ENCODE peak calls at places on chromosomes 12 and 14, in ten cellular contexts. T, Z, H, B, M, J, V, C, W and X are unnamed samples.

GRCh38 chr12:57889541-57889989 is 43.0 kb upstream of the CTDSP2 start:
- DNase-seq in Z (peak), C (peak), J (no peak), B (no peak), H (no peak), T (peak), M (peak), V (peak), W (peak), X (no peak)

GRCh38 chr12:88946377-88946997 is 366.2 kb upstream of the KITLG start:
- DNase-seq in M (peak), V (no peak), C (peak), H (no peak), T (no peak), B (no peak), J (peak), W (no peak), Z (no peak), X (peak)

GRCh38 chr14:52790756-52791203 is 627 bp downstream of the GNPNAT1 start:
- DNase-seq in Z (no peak), J (no peak), M (no peak), H (no peak), T (no peak), V (no peak), W (no peak), B (no peak), C (no peak), X (no peak)

GRCh38 chr14:64761441-64762043 is 57.3 kb downstream of the PLEKHG3 start:
- DNase-seq in T (peak), Z (peak), M (peak), J (no peak), W (no peak), B (no peak), C (no peak), V (peak), H (no peak), X (no peak)

GRCh38 chr14:51216602-51217001 is 23.4 kb upstream of the TMX1 start:
- DNase-seq in V (no peak), Z (no peak), T (no peak), H (no peak), W (no peak), B (no peak), C (no peak), M (peak), J (no peak), X (no peak)

GRCh38 chr12:53244337-53244736 is 12.3 kb upstream of the RARG start:
- DNase-seq in T (no peak), M (no peak), B (no peak), H (no peak), V (no peak), Z (no peak), J (no peak), C (no peak), W (no peak), X (no peak)

GRCh38 chr12:97967831-97968230 is 505.2 kb downstream of the RMST start:
- DNase-seq in J (no peak), B (no peak), C (no peak), W (no peak), Z (no peak), H (no peak), T (no peak), V (no peak), M (no peak), X (no peak)

GRCh38 chr12:55929306-55929791 is 1.6 kb upstream of the DGKA start:
- DNase-seq in Z (no peak), B (no peak), C (no peak), M (no peak), H (no peak), T (no peak), W (no peak), J (peak), V (no peak), X (peak)

GRCh38 chr12:6834254-6834653 is 6.0 kb downstream of the P3H3 start:
- DNase-seq in H (no peak), C (no peak), M (no peak), Z (no peak), J (no peak), W (no peak), T (no peak), V (no peak), B (no peak), X (no peak)

GRCh38 chr12:99153283-99153682 is 494.3 kb upstream of the GARIN6 start:
- DNase-seq in J (no peak), T (no peak), C (no peak), H (no peak), V (no peak), Z (no peak), M (no peak), B (no peak), W (no peak), X (no peak)

GRCh38 chr12:76085159-76085868 is 829 bp upstream of the NAP1L1 start:
- DNase-seq in C (peak), H (no peak), J (peak), V (no peak), T (no peak), M (peak), W (no peak), B (no peak), Z (peak), X (peak)

GRCh38 chr12:106328735-106329134 is 26.2 kb downstream of the TCP11L2 start:
- DNase-seq in V (no peak), J (no peak), M (no peak), C (no peak), H (no peak), B (no peak), Z (no peak), W (no peak), T (no peak), X (no peak)

GRCh38 chr12:3600039-3600720 is 109.2 kb downstream of the PRMT8 start:
- DNase-seq in B (no peak), V (no peak), C (no peak), M (peak), Z (no peak), J (no peak), H (peak), W (no peak), T (no peak), X (no peak)

GRCh38 chr12:53944209-53944608 is 5.6 kb downstream of the HOXC13 start:
- DNase-seq in W (no peak), C (no peak), V (no peak), Z (no peak), T (no peak), H (no peak), M (no peak), B (no peak), J (no peak), X (no peak)

GRCh38 chr14:102088012-102088792 is 1.4 kb upstream of the HSP90AA1 start:
- DNase-seq in M (peak), B (no peak), W (peak), T (peak), H (no peak), Z (peak), J (peak), V (peak), C (no peak), X (peak)

GRCh38 chr14:104143071-104143470 is 4.7 kb downstream of the KIF26A start:
- DNase-seq in H (peak), J (no peak), Z (no peak), T (no peak), M (no peak), B (no peak), W (peak), V (no peak), C (no peak), X (no peak)

GRCh38 chr12:103930787-103931536 is 752 bp downstream of the HSP90B1 start:
- DNase-seq in Z (peak), H (peak), W (peak), T (peak), V (peak), M (peak), J (peak), B (no peak), C (peak), X (peak)

GRCh38 chr12:1645819-1646218 is 16.8 kb downstream of the WNT5B start:
- DNase-seq in J (no peak), T (no peak), M (no peak), C (no peak), W (no peak), V (no peak), H (no peak), Z (no peak), B (no peak), X (no peak)

GRCh38 chr14:89926709-89927108 is 27.8 kb downstream of the EFCAB11 start:
- DNase-seq in J (no peak), M (peak), H (no peak), T (no peak), B (no peak), Z (no peak), V (no peak), C (peak), W (no peak), X (no peak)

GRCh38 chr12:41983896-41984295 is 160.8 kb downstream of the GXYLT1 start:
- DNase-seq in J (no peak), M (no peak), B (no peak), Z (no peak), C (no peak), H (no peak), V (no peak), T (no peak), W (no peak), X (no peak)

GRCh38 chr12:27385756-27386155 is 53.1 kb downstream of the BMAL2 start:
- DNase-seq in J (no peak), Z (no peak), M (no peak), C (no peak), V (no peak), B (no peak), T (no peak), W (no peak), H (no peak), X (no peak)

GRCh38 chr12:107488666-107489065 is 196.9 kb upstream of the PWP1 start:
- DNase-seq in C (peak), J (no peak), W (no peak), V (no peak), M (peak), T (no peak), B (no peak), H (no peak), Z (no peak), X (no peak)

GRCh38 chr12:52279683-52280318 is 5.4 kb downstream of the KRT86 start:
- DNase-seq in Z (no peak), T (no peak), C (peak), W (no peak), V (no peak), J (no peak), M (peak), B (peak), H (no peak), X (no peak)

GRCh38 chr14:61750708-61751474 is 11.3 kb upstream of the SNAPC1 start:
- DNase-seq in J (peak), T (peak), B (peak), V (peak), M (peak), W (peak), C (peak), Z (peak), H (no peak), X (peak)

GRCh38 chr14:97655169-97655948 is 858.2 kb downstream of the VRK1 start:
- DNase-seq in M (no peak), B (no peak), T (no peak), C (no peak), Z (peak), H (no peak), W (no peak), V (no peak), J (no peak), X (no peak)

GRCh38 chr12:53093777-53094393 is 3.6 kb upstream of the IGFBP6 start:
- DNase-seq in W (no peak), Z (no peak), V (peak), H (no peak), M (no peak), B (no peak), C (no peak), T (no peak), J (no peak), X (no peak)

GRCh38 chr12:31570880-31571279 is 20.1 kb downstream of the DENND5B start:
- DNase-seq in H (no peak), T (no peak), J (no peak), B (no peak), C (no peak), M (peak), V (no peak), Z (peak), W (no peak), X (no peak)

GRCh38 chr12:17030338-17030737 is 424.4 kb upstream of the LMO3 start:
- DNase-seq in V (no peak), T (no peak), H (no peak), M (no peak), B (no peak), Z (no peak), C (no peak), W (no peak), J (no peak), X (no peak)

GRCh38 chr12:47905313-47905730 is 528 bp upstream of the VDR start:
- DNase-seq in Z (peak), W (peak), T (peak), C (peak), V (peak), M (no peak), B (peak), J (peak), H (peak), X (peak)

GRCh38 chr12:24072302-24072701 is 122.8 kb upstream of the SOX5 start:
- DNase-seq in M (peak), B (no peak), Z (no peak), V (no peak), W (no peak), H (no peak), J (no peak), C (no peak), T (no peak), X (no peak)

GRCh38 chr14:78448483-78449094 is 278.4 kb downstream of the NRXN3 start:
- DNase-seq in Z (peak), H (peak), M (peak), J (peak), T (peak), B (no peak), C (peak), V (no peak), W (no peak), X (peak)

GRCh38 chr12:91978143-91978542 is 167.5 kb downstream of the BTG1 start:
- DNase-seq in Z (no peak), T (no peak), C (peak), W (no peak), H (no peak), M (peak), B (no peak), V (no peak), J (no peak), X (no peak)

GRCh38 chr14:58747181-58747580 is 109.4 kb downstream of the DACT1 start:
- DNase-seq in Z (peak), V (peak), B (peak), C (peak), J (no peak), T (peak), H (no peak), W (peak), M (peak), X (no peak)

GRCh38 chr14:44960646-44961045 is 1.1 kb downstream of the KLHL28 start:
- DNase-seq in V (no peak), B (no peak), Z (no peak), J (no peak), T (no peak), W (no peak), C (peak), M (no peak), H (no peak), X (no peak)

GRCh38 chr14:44961151-44961729 is 507 bp downstream of the KLHL28 start:
- DNase-seq in M (peak), B (no peak), W (peak), Z (peak), H (peak), J (peak), C (peak), V (peak), T (peak), X (peak)

GRCh38 chr14:44960146-44960545 is 1.6 kb downstream of the KLHL28 start:
- DNase-seq in Z (no peak), W (no peak), J (peak), V (no peak), H (no peak), T (no peak), M (no peak), B (no peak), C (peak), X (no peak)

GRCh38 chr14:44961730-44962572 is at the start of the genes KLHL28 and TOGARAM1:
- DNase-seq in W (peak), C (peak), T (peak), J (peak), M (peak), Z (peak), B (peak), H (peak), V (peak), X (peak)

GRCh38 chr14:44959538-44959937 is 2.2 kb downstream of the KLHL28 start:
- DNase-seq in C (no peak), W (no peak), V (no peak), J (no peak), Z (no peak), T (no peak), M (no peak), B (no peak), H (no peak), X (no peak)
- H3K4me3 ChIP-seq in C (peak), W (no peak), V (no peak), J (peak), Z (peak), T (peak), M (no peak), B (no peak), H (no peak), X (peak)

GRCh38 chr12:82519508-82519907 is 161.2 kb downstream of the METTL25 start:
- DNase-seq in M (no peak), J (no peak), C (no peak), B (no peak), W (no peak), T (no peak), V (no peak), Z (no peak), H (no peak), X (no peak)

GRCh38 chr12:82522285-82522684 is 164.0 kb downstream of the METTL25 start:
- DNase-seq in T (no peak), V (no peak), J (no peak), B (no peak), C (no peak), Z (no peak), M (no peak), W (no peak), H (no peak), X (no peak)

GRCh38 chr12:82517808-82518207 is 159.5 kb downstream of the METTL25 start:
- DNase-seq in M (no peak), J (peak), B (no peak), H (no peak), T (no peak), C (no peak), Z (no peak), V (no peak), W (no peak), X (no peak)

GRCh38 chr12:82522762-82523161 is 163.9 kb upstream of the TMTC2 start:
- DNase-seq in T (no peak), V (no peak), M (no peak), B (no peak), Z (no peak), J (no peak), H (no peak), W (no peak), C (no peak), X (no peak)

GRCh38 chr12:82517027-82517426 is 158.7 kb downstream of the METTL25 start:
- DNase-seq in B (no peak), Z (peak), W (no peak), J (peak), V (no peak), C (no peak), M (peak), H (peak), T (no peak), X (no peak)
- TF ChIP-seq CTCF in B (peak), Z (peak), W (no peak), J (peak), V (no peak), C (peak), M (peak), H (peak), T (no peak), X (peak)

GRCh38 chr12:51217968-51218606 is at the start of gene POU6F1:
- DNase-seq in V (peak), C (peak), J (peak), Z (peak), W (peak), T (peak), H (peak), B (peak), M (peak), X (peak)

GRCh38 chr12:51217133-51217967 is 512 bp downstream of the POU6F1 start:
- DNase-seq in T (peak), V (peak), H (peak), M (peak), B (no peak), Z (peak), C (peak), W (peak), J (peak), X (peak)

GRCh38 chr12:51218607-51219161 is 822 bp upstream of the POU6F1 start:
- DNase-seq in W (no peak), C (no peak), T (no peak), V (no peak), H (peak), Z (peak), M (no peak), J (peak), B (no peak), X (no peak)

GRCh38 chr12:51216652-51217051 is 1.2 kb downstream of the POU6F1 start:
- DNase-seq in M (no peak), V (no peak), J (no peak), W (no peak), C (no peak), T (no peak), Z (no peak), B (no peak), H (no peak), X (no peak)

DNA sequence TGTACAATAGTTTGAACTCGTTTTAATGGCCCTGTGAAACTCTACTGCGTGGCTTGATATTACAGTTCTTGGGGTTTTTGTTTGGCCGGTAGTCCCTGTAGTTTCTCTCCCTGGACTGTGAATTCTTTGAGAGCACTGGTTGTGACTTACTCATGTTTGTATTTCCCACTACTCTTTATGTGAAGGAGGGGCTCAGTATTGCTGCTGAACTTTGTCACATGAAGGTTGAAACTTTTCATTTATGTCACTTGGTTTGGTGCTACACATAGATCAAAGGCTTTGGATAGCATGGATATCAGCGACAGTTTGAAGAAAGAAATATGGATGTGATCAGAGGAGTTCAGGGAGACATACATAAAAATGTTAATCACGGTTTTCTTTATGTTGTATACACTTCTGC is 1.5 kb upstream of the POU6F1 start:
- DNase-seq in B (no peak), M (no peak), Z (no peak), J (no peak), H (no peak), T (no peak), C (no peak), V (no peak), W (no peak), X (no peak)
- H3K4me3 ChIP-seq in B (no peak), M (no peak), Z (no peak), J (peak), H (peak), T (peak), C (no peak), V (no peak), W (peak), X (no peak)

GRCh38 chr14:36647827-36648753 is 13.6 kb upstream of the PAX9 start:
- DNase-seq in H (no peak), T (no peak), C (peak), J (no peak), M (peak), V (no peak), B (no peak), Z (peak), W (no peak), X (no peak)
- TF ChIP-seq CTCF in H (peak), T (peak), C (peak), J (no peak), M (peak), V (no peak), B (peak), Z (peak), W (peak), X (no peak)

DNA sequence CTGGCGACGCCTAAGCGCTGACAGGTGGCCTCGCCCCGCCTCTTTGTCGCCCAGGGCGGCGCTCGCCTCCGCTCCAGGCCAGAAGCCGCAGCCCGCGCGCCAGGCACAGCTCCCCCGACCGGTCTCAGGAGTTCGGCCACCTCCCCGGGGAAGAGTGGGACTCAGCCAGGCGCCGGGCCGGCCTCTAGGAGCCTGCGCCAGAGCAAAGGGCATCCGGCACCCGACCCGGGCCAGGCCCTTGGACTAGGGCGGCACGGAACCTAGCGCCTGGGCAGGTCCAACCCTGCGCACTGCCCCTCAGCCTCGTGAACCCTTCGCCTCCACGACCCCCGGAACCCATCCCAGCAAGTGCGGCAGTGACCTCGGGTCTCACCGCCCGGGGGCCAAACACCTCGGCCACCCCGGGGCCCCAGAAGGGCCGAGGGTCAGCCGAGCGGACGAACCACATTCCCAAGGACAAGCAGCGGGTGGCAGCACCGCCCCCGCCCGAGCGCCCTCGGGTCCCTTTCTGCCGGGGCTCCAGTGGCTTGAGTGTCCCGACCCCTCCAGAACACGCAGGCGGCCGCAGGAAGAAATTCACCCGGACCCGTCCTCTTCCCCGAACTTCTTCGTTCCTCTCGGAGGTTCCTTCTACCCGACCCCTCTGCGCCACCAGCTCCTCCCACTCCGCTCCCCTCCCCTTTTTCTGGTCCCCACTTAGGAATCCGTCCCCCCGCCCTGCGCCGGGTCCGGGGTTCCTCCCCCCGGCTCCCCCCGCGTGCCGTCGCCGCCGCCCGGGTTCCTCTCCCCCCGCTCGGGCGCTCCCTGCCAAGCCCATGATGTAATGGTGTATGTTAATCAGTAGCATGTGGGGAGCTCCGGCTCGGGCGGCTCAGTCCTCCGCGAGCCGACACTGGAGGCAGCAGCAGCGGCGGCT is 1.4 kb upstream of the SAMD4A start:
- DNase-seq in B (no peak), M (peak), Z (peak), T (peak), V (peak), J (peak), W (peak), C (peak), H (peak), X (peak)
- H3K4me3 ChIP-seq in B (peak), M (peak), Z (peak), T (peak), V (peak), J (peak), W (peak), C (peak), H (peak), X (peak)